ENCODE peak calls at places on chromosomes 13 and 19, in nine cellular contexts. S is left lung, F is heart right ventricle, L is sigmoid colon, N is tibial nerve, I is lung, D is Caco-2, H is astrocyte of the cerebellum, P is GM23248. R is an unnamed sample.

GRCh38 chr19:33796164-33797100 is at the start of gene KCTD15:
- DNase-seq in N (no peak), H (no peak), D (peak; percentile 67), S (no peak), F (no peak), L (no peak), I (no peak), P (peak; percentile 75), R (no peak)

GRCh38 chr13:39612023-39612637 is 9.1 kb upstream of the LHFPL6 start:
- DNase-seq in I (peak; percentile 67), N (peak; percentile 65), F (peak; percentile 82), H (peak; percentile 78), D (peak; percentile 73), P (peak; percentile 74), L (peak; percentile 85), S (peak; percentile 52), R (no peak)

GRCh38 chr13:40440990-40441820 is 225.2 kb downstream of the FOXO1 start:
- DNase-seq in L (peak; percentile 92), S (peak; percentile 53), P (peak; percentile 34), D (no peak), H (peak; percentile 8), I (peak; percentile 59), F (peak; percentile 83), N (peak; percentile 75), R (no peak)

GRCh38 chr13:78978381-78978998 is 319.5 kb upstream of the OBI1 start:
- DNase-seq in I (peak; percentile 51), D (peak; percentile 65), L (no peak), N (no peak), S (no peak), P (peak; percentile 70), H (peak; percentile 62), F (peak; percentile 47), R (peak; percentile 0)

GRCh38 chr13:24162604-24163003 is 2.1 kb downstream of the SPATA13 start:
- DNase-seq in P (no peak), F (no peak), N (no peak), L (no peak), S (no peak), I (no peak), D (no peak), H (no peak), R (no peak)

GRCh38 chr19:23991170-23991569 is 76.5 kb downstream of the ZNF726 start:
- DNase-seq in D (no peak), I (no peak), S (no peak), H (no peak), L (no peak), N (no peak), F (peak; percentile 6), P (no peak), R (no peak)

GRCh38 chr13:67049744-67050143 is 180.4 kb downstream of the PCDH9 start:
- DNase-seq in F (no peak), S (no peak), L (no peak), N (no peak), P (no peak), D (no peak), I (no peak), H (no peak), R (no peak)

GRCh38 chr13:90760639-90761038 is 586.8 kb upstream of the MIR17HG start:
- DNase-seq in H (no peak), L (no peak), P (no peak), I (no peak), N (no peak), F (no peak), S (no peak), D (no peak), R (no peak)

GRCh38 chr13:66835040-66835628 is 395.0 kb downstream of the PCDH9 start:
- DNase-seq in P (no peak), L (peak; percentile 71), D (no peak), I (no peak), N (peak; percentile 42), S (no peak), F (peak; percentile 90), H (peak; percentile 66), R (no peak)

GRCh38 chr19:44846455-44847143 is 502 bp downstream of the NECTIN2 start:
- DNase-seq in F (peak; percentile 51), I (no peak), D (peak; percentile 76), P (peak; percentile 44), N (no peak), S (peak; percentile 45), L (peak; percentile 80), H (no peak), R (no peak)

GRCh38 chr19:44847144-44848035 is 1.3 kb downstream of the NECTIN2 start:
- DNase-seq in S (peak; percentile 80), H (no peak), D (peak; percentile 90), N (peak; percentile 65), F (peak; percentile 85), I (peak; percentile 78), P (peak; percentile 80), L (peak; percentile 88), R (no peak)

GRCh38 chr19:44850641-44851109 is 4.6 kb downstream of the NECTIN2 start:
- DNase-seq in N (no peak), H (no peak), F (no peak), P (no peak), L (peak; percentile 66), S (no peak), I (no peak), D (no peak), R (no peak)

GRCh38 chr19:44848036-44848804 is 2.1 kb downstream of the NECTIN2 start:
- DNase-seq in H (no peak), D (no peak), F (peak; percentile 48), S (no peak), N (no peak), P (peak; percentile 85), I (no peak), L (peak; percentile 75), R (no peak)

GRCh38 chr19:44848805-44849457 is 2.8 kb downstream of the NECTIN2 start:
- DNase-seq in P (peak; percentile 25), S (no peak), L (peak; percentile 70), I (no peak), H (no peak), N (no peak), D (no peak), F (peak; percentile 37), R (no peak)
- H3K4me3 ChIP-seq in P (peak overlapping the region; percentile 95), S (peak overlapping the region; percentile 85), L (peak overlapping the region; percentile 100), I (no peak overlapping the region), H (peak overlapping the region; percentile 97), N (peak overlapping the region; percentile 88), D (no peak overlapping the region), F (peak overlapping the region; percentile 100), R (peak overlapping the region; percentile 72)

GRCh38 chr13:98570929-98571372 is 6.0 kb downstream of the STK24 start:
- DNase-seq in S (peak; percentile 59), L (no peak), I (peak; percentile 55), H (no peak), P (no peak), F (no peak), D (no peak), N (no peak), R (no peak)

GRCh38 chr13:98575009-98575866 is 1.7 kb downstream of the STK24 start:
- DNase-seq in I (no peak), L (no peak), S (no peak), F (no peak), P (peak; percentile 43), N (no peak), D (no peak), H (no peak), R (no peak)

GRCh38 chr13:98575876-98576214 is 1.1 kb downstream of the STK24 start:
- DNase-seq in F (no peak), N (no peak), D (no peak), S (no peak), L (no peak), P (no peak), I (no peak), H (no peak), R (no peak)

GRCh38 chr13:98576215-98576945 is 527 bp downstream of the STK24 start:
- DNase-seq in D (peak; percentile 65), I (peak; percentile 57), L (peak; percentile 82), H (no peak), P (peak; percentile 67), S (peak; percentile 55), F (peak; percentile 60), N (no peak), R (no peak)

DNA sequence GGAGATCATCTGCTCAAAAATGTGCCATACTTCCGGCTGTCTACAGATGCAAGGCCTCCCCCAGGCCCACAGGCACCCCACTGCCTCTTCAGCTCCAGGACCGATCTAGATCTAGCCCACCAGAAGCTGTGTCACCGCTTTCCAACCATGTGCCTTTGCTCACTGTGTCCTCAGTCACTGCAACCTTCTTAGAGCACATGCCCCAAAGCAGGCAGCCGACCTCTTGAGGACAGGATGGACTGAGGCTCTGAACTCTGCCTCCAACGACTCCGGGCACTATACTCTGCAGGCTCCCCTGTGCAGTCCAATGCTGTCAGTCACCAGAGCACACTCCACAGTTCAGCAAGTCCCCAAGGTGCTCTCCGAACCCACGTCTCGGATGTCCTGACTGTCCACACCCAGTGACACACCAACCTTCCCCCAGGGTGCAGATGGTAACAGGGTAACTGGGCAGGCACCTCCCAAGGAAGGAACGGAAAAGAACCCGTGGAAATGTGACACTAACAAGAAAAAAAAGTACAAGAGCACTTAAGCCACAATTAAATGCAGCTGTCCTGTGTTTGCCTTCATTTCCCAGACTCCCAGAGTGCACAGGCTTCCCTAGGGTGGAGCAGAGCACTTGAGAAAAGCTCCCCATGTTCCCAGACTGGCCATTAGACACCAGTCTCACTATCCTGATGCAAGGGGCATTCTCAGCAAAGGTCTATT is 4.8 kb downstream of the STK24 start:
- DNase-seq in L (no peak), I (no peak), S (no peak), H (no peak), N (no peak), F (no peak), D (no peak), P (peak; percentile 82), R (no peak)
- H3K4me3 ChIP-seq in L (no peak overlapping the region), I (no peak overlapping the region), S (no peak overlapping the region), H (no peak overlapping the region), N (no peak overlapping the region), F (no peak overlapping the region), D (no peak overlapping the region), P (peak overlapping the region; percentile 48), R (peak overlapping the region; percentile 40)

DNA sequence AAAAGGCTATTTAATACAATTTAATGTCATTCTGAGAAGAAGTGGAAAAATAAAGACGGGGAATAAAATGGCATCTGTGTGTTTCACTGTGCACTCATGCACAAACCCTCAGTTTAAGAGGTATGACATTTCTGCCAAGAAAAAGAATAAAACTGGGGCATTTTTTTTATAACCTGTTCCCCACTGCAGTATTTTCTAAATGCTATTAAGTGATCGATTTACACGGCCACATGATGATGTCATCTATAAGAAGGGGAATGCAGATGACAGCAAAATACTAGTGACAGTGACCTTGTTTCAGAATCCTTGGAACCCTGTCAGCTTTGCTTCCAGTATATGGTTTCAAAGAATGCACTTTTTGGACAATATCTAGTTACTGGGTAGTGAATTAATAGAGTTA is 21.2 kb upstream of the ZNF536 start:
- DNase-seq in L (no peak), I (no peak), F (no peak), D (no peak), P (no peak), S (no peak), N (no peak), H (no peak), R (no peak)
- H3K4me3 ChIP-seq in L (no peak overlapping the region), I (no peak overlapping the region), F (no peak overlapping the region), D (no peak overlapping the region), P (no peak overlapping the region), S (no peak overlapping the region), N (no peak overlapping the region), H (no peak overlapping the region), R (no peak overlapping the region)

DNA sequence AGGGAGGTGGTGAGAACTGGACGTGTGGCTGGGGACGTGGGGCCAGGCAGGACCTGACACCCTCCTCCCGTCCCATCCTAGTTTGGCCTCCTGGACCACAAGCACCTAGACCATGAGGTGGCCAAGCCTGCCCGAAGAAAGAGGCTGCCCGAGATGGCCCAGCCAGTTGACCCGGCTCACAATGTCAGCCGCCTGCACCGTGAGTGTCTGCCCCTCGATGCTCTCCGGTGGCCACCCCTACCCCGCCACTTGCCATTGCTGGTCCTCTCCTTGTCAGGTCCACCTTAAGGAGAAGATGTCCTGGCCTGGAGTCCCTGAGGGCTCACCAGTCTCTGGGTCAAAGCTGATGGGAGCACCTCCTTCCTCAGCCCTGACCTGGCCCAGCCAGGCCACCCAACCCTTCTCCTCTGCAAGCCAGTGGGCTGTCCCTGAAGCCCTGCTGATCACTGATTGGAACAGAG is 2.2 kb downstream of the ANGPTL4 start:
- DNase-seq in F (no peak), P (no peak), S (no peak), I (no peak), H (no peak), L (no peak), N (no peak), D (no peak), R (no peak)
- H3K4me3 ChIP-seq in F (peak overlapping the region; percentile 61), P (no peak overlapping the region), S (peak overlapping the region; percentile 7), I (no peak overlapping the region), H (no peak overlapping the region), L (no peak overlapping the region), N (peak overlapping the region; percentile 88), D (no peak overlapping the region), R (peak overlapping the region; percentile 65)